ENCODE peak calls at places on chromosomes 6 and 20, in four cellular contexts. K, R, S and N are unnamed samples.

GRCh38 chr6:42901538-42901957 is 14.3 kb upstream of the PTCRA start:
- DNase-seq in R (no peak), K (peak; percentile 88), S (peak; percentile 94), N (peak; percentile 76)

GRCh38 chr6:119443993-119444641 is 94.6 kb upstream of the MAN1A1 start:
- DNase-seq in K (no peak), R (no peak), S (no peak), N (no peak)

GRCh38 chr6:135514706-135515105 is 17.2 kb upstream of the AHI1 start:
- DNase-seq in S (peak; percentile 31), R (no peak), K (no peak), N (no peak)

GRCh38 chr20:59939052-59939878 is 840 bp downstream of the PPP1R3D start:
- DNase-seq in R (peak; percentile 71), S (peak; percentile 69), K (no peak), N (no peak)

GRCh38 chr6:827431-827830 is 134.5 kb upstream of the EXOC2 start:
- DNase-seq in S (no peak), R (no peak), K (no peak), N (no peak)

GRCh38 chr20:11748436-11748835 is 169.3 kb upstream of the BTBD3 start:
- DNase-seq in S (no peak), R (no peak), K (no peak), N (no peak)

GRCh38 chr6:53524455-53524815 is 20.5 kb downstream of the GCLC start:
- DNase-seq in S (peak; percentile 55), K (no peak), R (no peak), N (no peak)

GRCh38 chr6:130457605-130458004 is 91.8 kb downstream of the TMEM200A start:
- DNase-seq in S (peak; percentile 13), R (no peak), K (no peak), N (no peak)

GRCh38 chr6:41181566-41181965 is 18.6 kb upstream of the TREM2 start:
- DNase-seq in R (peak; percentile 21), K (no peak), S (no peak), N (no peak)

GRCh38 chr6:150874184-150874583 is 8.7 kb downstream of the MTHFD1L start:
- DNase-seq in K (no peak), S (peak; percentile 45), R (no peak), N (no peak)

GRCh38 chr6:125750692-125751333 is 1.4 kb downstream of the HEY2 start:
- DNase-seq in S (no peak), K (no peak), R (no peak), N (no peak)

GRCh38 chr20:2687514-2687913 is 5.1 kb upstream of the EBF4 start:
- DNase-seq in R (no peak), S (no peak), K (no peak), N (no peak)

GRCh38 chr6:158060447-158061360 is 79.0 kb downstream of the SYNJ2 start:
- DNase-seq in S (peak; percentile 64), K (peak; percentile 72), R (peak; percentile 92), N (peak; percentile 62)
- H3K4me3 ChIP-seq in S (no peak overlapping the region), K (no peak overlapping the region), R (peak overlapping the region; percentile 12), N (no peak overlapping the region)

GRCh38 chr6:35605600-35605999 is 83.1 kb downstream of the FKBP5 start:
- DNase-seq in K (no peak), S (no peak), R (no peak), N (no peak)

GRCh38 chr6:35607517-35608233 is 81.0 kb downstream of the FKBP5 start:
- DNase-seq in R (no peak), S (no peak), K (no peak), N (no peak)

GRCh38 chr6:35611235-35611634 is 77.5 kb downstream of the FKBP5 start:
- DNase-seq in R (no peak), S (peak; percentile 39), K (no peak), N (no peak)

GRCh38 chr6:35613762-35614161 is 75.0 kb downstream of the FKBP5 start:
- DNase-seq in S (no peak), K (no peak), R (no peak), N (no peak)

DNA sequence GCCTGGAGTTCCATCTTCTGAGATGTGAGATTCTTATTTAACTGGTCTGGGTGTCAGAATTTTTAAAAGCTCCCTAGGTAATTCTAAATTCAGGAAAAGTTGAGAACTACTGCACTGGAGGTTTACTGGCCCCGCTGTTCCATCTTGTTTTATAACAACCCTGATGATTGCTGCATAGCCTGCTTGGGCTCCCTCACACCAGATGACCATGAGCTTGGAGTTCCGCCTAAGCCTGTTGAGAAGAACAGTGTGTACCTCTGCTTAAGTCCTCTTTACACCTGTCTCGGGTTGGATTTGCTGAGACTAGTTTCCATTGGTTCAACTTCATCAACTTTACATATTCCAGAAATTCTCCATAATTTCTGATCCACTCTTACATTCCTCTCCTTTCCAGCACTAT is 77.9 kb downstream of the FKBP5 start:
- DNase-seq in R (no peak), S (no peak), K (no peak), N (no peak)
- TF ChIP-seq POLR2AphosphoS5 in R (no peak), S (no peak), K (no peak), N (peak; percentile 15)

GRCh38 chr20:47466193-47466592 is 35.5 kb upstream of the NCOA3 start:
- DNase-seq in K (no peak), S (no peak), R (no peak), N (no peak)
- H3K27ac ChIP-seq in K (no peak overlapping the region), S (no peak overlapping the region), R (no peak overlapping the region), N (no peak overlapping the region)

GRCh38 chr6:24740861-24741260 is 21.9 kb upstream of the C6orf62 start:
- DNase-seq in R (no peak), S (no peak), K (no peak), N (no peak)
- H3K4me3 ChIP-seq in R (no peak overlapping the region), S (no peak overlapping the region), K (no peak overlapping the region), N (no peak overlapping the region)

DNA sequence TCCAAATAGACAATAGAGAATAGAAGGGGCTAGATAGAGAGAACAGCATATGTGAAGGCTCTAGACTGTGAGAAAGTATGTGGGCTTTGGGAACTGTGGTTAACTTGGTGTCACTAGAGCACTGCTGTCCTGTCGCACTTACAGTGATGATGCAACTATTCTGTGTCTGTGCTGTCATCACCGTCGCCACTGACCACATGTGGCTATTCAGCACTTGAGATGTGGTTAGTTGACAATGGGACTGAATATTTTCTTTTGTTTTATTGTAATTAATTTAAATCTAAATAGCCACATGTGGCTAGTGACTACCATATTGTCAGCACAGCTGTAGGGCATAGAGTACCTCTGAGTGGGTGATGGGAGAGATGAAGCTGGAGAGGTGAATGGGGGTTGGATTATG is 39.0 kb upstream of the IFNGR1 start:
- DNase-seq in K (no peak), R (no peak), S (no peak), N (no peak)
- TF ChIP-seq POLR2AphosphoS5 in K (no peak), R (no peak), S (no peak), N (no peak)

GRCh38 chr20:4091332-4092135 is 76.2 kb upstream of the RNF24 start:
- DNase-seq in S (peak; percentile 90), R (no peak), K (peak; percentile 69), N (peak; percentile 66)
- H3K27ac ChIP-seq in S (no peak overlapping the region), R (no peak overlapping the region), K (no peak overlapping the region), N (no peak overlapping the region)